ENCODE peak calls at places on chromosome X, in five cellular contexts. D, K, Y, A and V are unnamed samples. For H3K36me3, the result is how much of the 10 kb centered on the place peaks cover.

GRCh38 chrX:154748712-154749339 is 2.1 kb downstream of the GAB3 start:
- DNase-seq in D (peak), K (no peak), Y (peak), A (peak), V (no peak)

GRCh38 chrX:40109288-40110008 is 11.7 kb upstream of the BCOR start:
- DNase-seq in D (peak), K (no peak), Y (peak), A (peak), V (no peak)

GRCh38 chrX:124127496-124127895 is 166.0 kb downstream of the STAG2 start:
- DNase-seq in D (no peak), K (no peak), Y (peak), A (no peak), V (no peak)

GRCh38 chrX:7253565-7253964 is 105.6 kb upstream of the PUDP start:
- DNase-seq in D (no peak), K (no peak), Y (no peak), A (no peak), V (no peak)

GRCh38 chrX:149628280-149628679 is 3.3 kb downstream of the TMEM185A start:
- DNase-seq in D (no peak), K (no peak), Y (no peak), A (no peak), V (no peak)

GRCh38 chrX:68758671-68759070 is 70.2 kb upstream of the EFNB1 start:
- DNase-seq in D (no peak), K (no peak), Y (no peak), A (no peak), V (no peak)

GRCh38 chrX:83416273-83416672 is 91.8 kb upstream of the POU3F4 start:
- DNase-seq in D (peak), K (no peak), Y (peak), A (no peak), V (no peak)

GRCh38 chrX:20140410-20140809 is 1.2 kb downstream of the EIF1AX start:
- DNase-seq in D (no peak), K (no peak), Y (no peak), A (no peak), V (no peak)

GRCh38 chrX:74579597-74580209 is 34.7 kb downstream of the RLIM start:
- DNase-seq in D (no peak), K (no peak), Y (no peak), A (no peak), V (no peak)

GRCh38 chrX:4382273-4382672 is 668.8 kb upstream of the PRKX start:
- DNase-seq in D (no peak), K (no peak), Y (no peak), A (no peak), V (peak)

GRCh38 chrX:11319689-11320302 is 26.6 kb downstream of the AMELX start:
- DNase-seq in D (no peak), K (no peak), Y (no peak), A (no peak), V (no peak)

GRCh38 chrX:120429776-120430535 is 39.1 kb downstream of the LAMP2 start:
- DNase-seq in D (no peak), K (no peak), Y (no peak), A (no peak), V (no peak)

GRCh38 chrX:120428309-120428708 is 40.8 kb downstream of the LAMP2 start:
- DNase-seq in D (no peak), K (no peak), Y (no peak), A (no peak), V (no peak)

GRCh38 chrX:120426599-120426998 is 42.5 kb downstream of the LAMP2 start:
- DNase-seq in D (no peak), K (no peak), Y (no peak), A (no peak), V (no peak)
- TF ChIP-seq TAF1 in D (no peak), K (no peak), Y (no peak), A (no peak), V (no peak)

GRCh38 chrX:97673135-97673534 is 789.4 kb downstream of the RPA4 start:
- DNase-seq in D (no peak), K (no peak), Y (no peak), A (no peak), V (no peak)

GRCh38 chrX:97672138-97672537 is 788.4 kb downstream of the RPA4 start:
- DNase-seq in D (no peak), K (no peak), Y (no peak), A (no peak), V (no peak)

GRCh38 chrX:97672608-97673007 is 788.9 kb downstream of the RPA4 start:
- DNase-seq in D (no peak), K (no peak), Y (no peak), A (no peak), V (no peak)

GRCh38 chrX:97666890-97667289 is 783.2 kb downstream of the RPA4 start:
- DNase-seq in D (no peak), K (no peak), Y (no peak), A (no peak), V (no peak)

DNA sequence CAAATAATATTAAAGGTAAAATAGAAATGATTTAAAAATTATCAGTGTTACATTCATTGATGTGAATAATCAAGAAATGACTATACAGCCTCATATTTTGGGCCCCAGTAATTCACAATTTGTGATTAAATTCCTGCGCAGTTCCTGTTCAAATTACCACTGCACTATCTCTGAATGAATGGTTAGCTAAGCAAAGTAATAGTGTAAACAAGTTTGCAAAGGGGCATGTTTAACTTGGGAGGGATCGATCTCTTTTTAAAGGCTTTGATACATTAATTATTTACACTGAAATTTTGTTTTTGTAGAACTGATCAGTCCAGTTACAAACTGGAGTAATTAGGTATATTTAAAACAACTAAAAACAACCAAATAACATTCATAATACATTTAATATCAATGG is 784.4 kb downstream of the RPA4 start:
- DNase-seq in D (no peak), K (no peak), Y (no peak), A (no peak), V (no peak)
- H3K36me3 ChIP-seq in D (under half), K (under half), Y (under half), A (under half), V (under half)

GRCh38 chrX:28659269-28659668 is 72.0 kb downstream of the IL1RAPL1 start:
- DNase-seq in D (no peak), K (no peak), Y (peak), A (no peak), V (peak)
- TF ChIP-seq TAF1 in D (no peak), K (no peak), Y (no peak), A (no peak), V (no peak)

DNA sequence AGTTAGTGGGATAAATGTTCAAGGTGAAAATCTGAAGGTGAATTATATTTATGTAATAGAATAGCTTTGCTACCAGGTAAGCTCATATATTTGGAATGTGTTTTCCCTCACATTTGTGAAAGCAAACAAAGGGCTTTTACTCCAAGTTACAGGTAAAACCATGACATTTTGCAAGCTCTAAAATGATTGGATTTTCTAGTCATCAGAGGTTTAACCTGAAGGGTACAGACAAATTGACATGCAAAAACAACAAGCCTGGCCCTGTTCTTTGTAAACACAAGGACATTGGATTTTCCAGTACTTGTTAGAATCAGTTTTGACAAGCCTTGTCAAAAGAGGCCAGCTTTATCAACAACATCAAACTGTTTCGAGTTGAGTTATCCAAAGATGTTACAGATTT is 51.7 kb downstream of the ZFX start:
- DNase-seq in D (no peak), K (no peak), Y (no peak), A (no peak), V (no peak)
- H3K36me3 ChIP-seq in D (under half), K (under half), Y (under half), A (under half), V (under half)

GRCh38 chrX:150844016-150844415 is 54.5 kb downstream of the CD99L2 start:
- DNase-seq in D (no peak), K (no peak), Y (no peak), A (no peak), V (no peak)

GRCh38 chrX:150845091-150845490 is 53.4 kb downstream of the CD99L2 start:
- DNase-seq in D (no peak), K (no peak), Y (no peak), A (no peak), V (no peak)

GRCh38 chrX:150846130-150846529 is 52.3 kb downstream of the CD99L2 start:
- DNase-seq in D (no peak), K (no peak), Y (no peak), A (no peak), V (no peak)

GRCh38 chrX:150841466-150842197 is 56.8 kb downstream of the CD99L2 start:
- DNase-seq in D (no peak), K (no peak), Y (no peak), A (no peak), V (no peak)

GRCh38 chrX:150842198-150842553 is 56.3 kb downstream of the CD99L2 start:
- DNase-seq in D (no peak), K (no peak), Y (no peak), A (no peak), V (no peak)
- TF ChIP-seq TAF1 in D (no peak), K (no peak), Y (no peak), A (no peak), V (no peak)